ENCODE peak calls at places on chromosomes 7 and 10, in six cellular contexts. A is foreskin fibroblast, I is GM12865, O is PC-3, K is cardiac fibroblast, H is heart right ventricle. B is an unnamed sample.

GRCh38 chr7:102152672-102153585 is 133.7 kb upstream of the SH2B2 start:
- DNase-seq in I (no peak), O (peak; percentile 34), K (peak; percentile 57), H (peak; percentile 33), A (no peak), B (no peak)

GRCh38 chr7:91264924-91265681 is 870 bp downstream of the FZD1 start:
- DNase-seq in A (peak; percentile 87), K (peak; percentile 76), H (peak; percentile 59), I (peak; percentile 85), O (peak; percentile 53), B (no peak)

GRCh38 chr7:98826811-98827231 is 43.0 kb downstream of the TMEM130 start:
- DNase-seq in A (peak; percentile 56), O (peak; percentile 13), I (no peak), K (no peak), H (peak; percentile 88), B (no peak)

GRCh38 chr7:9557853-9558252 is 1124.4 kb downstream of the NXPH1 start:
- DNase-seq in O (no peak), K (no peak), A (no peak), H (no peak), I (no peak), B (no peak)

GRCh38 chr7:82036146-82036886 is 266.5 kb upstream of the HGF start:
- DNase-seq in K (peak; percentile 95), H (no peak), I (no peak), A (peak; percentile 86), O (peak; percentile 73), B (peak; percentile 39)

GRCh38 chr10:61021926-61022325 is 77.9 kb upstream of the RHOBTB1 start:
- DNase-seq in A (no peak), O (no peak), H (no peak), K (no peak), I (no peak), B (no peak)

GRCh38 chr7:137032436-137032835 is 164.0 kb downstream of the CHRM2 start:
- DNase-seq in O (no peak), K (no peak), A (peak; percentile 9), H (no peak), I (no peak), B (no peak)

GRCh38 chr7:39413866-39414668 is 152.1 kb upstream of the YAE1 start:
- DNase-seq in K (peak; percentile 40), I (peak; percentile 81), O (peak; percentile 10), A (peak; percentile 63), H (peak; percentile 43), B (no peak)

GRCh38 chr10:86291616-86292340 is 74.8 kb downstream of the GRID1 start:
- DNase-seq in A (no peak), K (no peak), O (no peak), H (no peak), I (no peak), B (no peak)

GRCh38 chr10:14009315-14010082 is 321.2 kb downstream of the FRMD4A start:
- DNase-seq in I (peak; percentile 95), K (peak; percentile 80), A (peak; percentile 86), O (peak; percentile 48), H (no peak), B (peak; percentile 91)

GRCh38 chr10:124322191-124322980 is 96.3 kb downstream of the OAT start:
- DNase-seq in A (no peak), H (no peak), K (no peak), I (no peak), O (no peak), B (no peak)

GRCh38 chr7:117564080-117564479 is 84.3 kb downstream of the CFTR start:
- DNase-seq in H (no peak), O (no peak), I (peak; percentile 29), K (no peak), A (no peak), B (no peak)

GRCh38 chr7:107856806-107857540 is 34.0 kb upstream of the DLD start:
- DNase-seq in K (peak; percentile 8), A (no peak), H (no peak), O (no peak), I (peak; percentile 70), B (no peak)

GRCh38 chr7:22920664-22921063 is 93.3 kb downstream of the HYCC1 start:
- DNase-seq in I (peak; percentile 24), H (no peak), A (peak; percentile 60), O (peak; percentile 56), K (peak; percentile 38), B (no peak)

GRCh38 chr7:816751-817671 is 15.3 kb upstream of the SUN1 start:
- DNase-seq in A (no peak), O (peak; percentile 28), H (peak; percentile 44), I (peak; percentile 58), K (no peak), B (no peak)

GRCh38 chr7:79968894-79969293 is 165.7 kb upstream of the GNAI1 start:
- DNase-seq in K (no peak), H (no peak), I (no peak), O (no peak), A (no peak), B (no peak)

GRCh38 chr7:6385110-6385792 is 62.5 kb downstream of the DAGLB start:
- DNase-seq in O (peak; percentile 95), K (peak; percentile 98), I (no peak), H (no peak), A (peak; percentile 89), B (peak; percentile 82)

GRCh38 chr10:133421336-133422222 is 2.8 kb downstream of the SPRN start:
- DNase-seq in K (no peak), A (no peak), H (peak; percentile 9), I (no peak), O (no peak), B (no peak)

GRCh38 chr10:97011397-97011796 is 174.4 kb downstream of the SLIT1 start:
- DNase-seq in O (no peak), K (no peak), A (no peak), H (no peak), I (no peak), B (no peak)

GRCh38 chr10:97718659-97719142 is 5.2 kb downstream of the MARVELD1 start:
- DNase-seq in A (peak; percentile 70), O (peak; percentile 95), K (peak; percentile 44), I (no peak), H (no peak), B (no peak)

DNA sequence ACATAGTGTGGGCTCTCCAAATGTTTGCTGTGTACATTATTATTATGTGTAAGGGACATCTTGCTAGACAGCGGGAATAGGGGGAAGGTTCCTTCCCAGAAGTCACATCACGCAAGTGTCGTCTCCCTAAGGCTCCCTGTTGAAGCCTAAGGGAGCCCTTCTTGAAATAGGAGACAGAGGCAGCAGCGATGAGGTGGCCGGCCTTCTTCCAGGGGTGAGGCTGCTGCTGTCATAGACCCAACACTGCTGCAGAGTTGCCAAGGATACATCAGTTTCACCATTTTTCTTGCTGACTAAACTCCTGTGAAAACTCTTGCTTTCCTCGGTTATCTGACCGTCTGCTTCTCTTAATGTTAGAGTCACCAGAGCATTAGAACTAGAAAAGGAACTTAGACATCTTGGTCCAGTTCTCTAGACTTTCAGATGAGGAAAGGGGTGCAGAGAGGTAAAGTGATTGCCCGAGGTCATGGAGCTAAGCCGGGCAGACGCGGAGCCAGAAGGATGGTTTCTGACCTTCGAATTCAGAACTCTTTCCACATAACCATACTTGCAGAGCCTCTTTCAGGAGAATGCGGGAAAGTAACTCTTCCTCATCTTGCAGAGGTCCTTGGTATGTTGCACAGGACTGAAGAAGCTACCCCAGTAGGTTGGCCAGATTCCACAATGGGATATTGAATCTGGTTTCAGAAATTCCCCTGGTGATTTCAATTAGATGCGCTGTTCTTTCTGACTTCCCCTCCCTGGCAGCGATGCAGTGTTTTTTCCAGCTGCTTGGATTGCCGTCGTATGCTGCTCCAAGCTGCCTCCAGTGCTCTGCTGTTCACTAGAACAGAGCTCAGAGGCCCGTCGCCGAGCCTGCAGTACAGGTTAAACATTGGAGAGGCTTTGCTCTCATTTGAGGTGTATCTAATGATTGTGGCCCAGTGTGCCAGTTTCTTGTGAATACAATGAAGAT is 217.1 kb downstream of the CAMK1D start:
- DNase-seq in A (peak; percentile 68), K (peak; percentile 30), O (no peak), H (peak; percentile 20), I (no peak), B (no peak)
- TF ChIP-seq CTCF in A (no peak), K (no peak), O (no peak), H (no peak), I (no peak), B (no peak)

GRCh38 chr7:4702961-4703512 is 20.9 kb downstream of the FOXK1 start:
- DNase-seq in O (no peak), A (peak; percentile 53), K (peak; percentile 40), I (no peak), H (peak; percentile 45), B (no peak)

GRCh38 chr7:4699897-4700296 is 17.8 kb downstream of the FOXK1 start:
- DNase-seq in K (no peak), I (no peak), A (no peak), H (no peak), O (no peak), B (no peak)

GRCh38 chr7:4703532-4703931 is 21.4 kb downstream of the FOXK1 start:
- DNase-seq in H (no peak), I (no peak), K (no peak), A (no peak), O (no peak), B (no peak)

GRCh38 chr7:4698707-4699275 is 16.7 kb downstream of the FOXK1 start:
- DNase-seq in K (no peak), A (no peak), H (no peak), O (no peak), I (no peak), B (no peak)

DNA sequence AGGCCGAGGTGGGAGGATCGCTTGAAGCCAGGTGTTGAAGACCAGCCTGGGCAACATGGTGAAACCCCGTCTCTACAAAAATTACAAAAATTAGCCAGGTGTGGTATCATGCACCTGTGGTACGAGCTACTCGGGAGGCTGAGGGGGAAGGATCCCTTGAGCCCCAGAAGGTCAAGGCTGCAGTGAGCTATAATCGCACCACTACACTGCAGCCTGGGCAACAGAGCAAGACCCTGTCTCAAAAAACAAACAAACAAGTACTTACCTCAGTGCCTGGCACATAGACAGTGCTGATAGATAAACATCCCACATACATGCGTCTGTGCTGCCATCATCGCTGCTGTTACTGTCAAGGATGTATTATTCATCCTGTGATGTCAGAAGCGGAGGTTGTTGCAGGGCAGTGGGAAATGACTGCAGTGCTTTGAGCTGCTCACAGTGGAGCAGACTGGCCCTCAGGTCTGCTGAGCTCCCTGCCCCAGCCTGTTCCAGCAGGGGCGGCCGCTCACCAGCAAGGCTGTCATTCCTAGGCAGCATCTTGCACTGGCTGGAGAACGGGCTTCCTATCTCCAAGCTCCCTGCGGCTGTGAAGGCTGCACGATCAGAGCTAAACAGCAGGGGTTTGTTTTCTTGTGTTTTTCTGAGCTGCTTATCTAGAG is 18.6 kb downstream of the FOXK1 start:
- DNase-seq in O (no peak), I (no peak), A (peak; percentile 51), K (peak; percentile 98), H (no peak), B (no peak)
- TF ChIP-seq CTCF in O (no peak), I (no peak), A (no peak), K (peak; percentile 21), H (no peak), B (no peak)

DNA sequence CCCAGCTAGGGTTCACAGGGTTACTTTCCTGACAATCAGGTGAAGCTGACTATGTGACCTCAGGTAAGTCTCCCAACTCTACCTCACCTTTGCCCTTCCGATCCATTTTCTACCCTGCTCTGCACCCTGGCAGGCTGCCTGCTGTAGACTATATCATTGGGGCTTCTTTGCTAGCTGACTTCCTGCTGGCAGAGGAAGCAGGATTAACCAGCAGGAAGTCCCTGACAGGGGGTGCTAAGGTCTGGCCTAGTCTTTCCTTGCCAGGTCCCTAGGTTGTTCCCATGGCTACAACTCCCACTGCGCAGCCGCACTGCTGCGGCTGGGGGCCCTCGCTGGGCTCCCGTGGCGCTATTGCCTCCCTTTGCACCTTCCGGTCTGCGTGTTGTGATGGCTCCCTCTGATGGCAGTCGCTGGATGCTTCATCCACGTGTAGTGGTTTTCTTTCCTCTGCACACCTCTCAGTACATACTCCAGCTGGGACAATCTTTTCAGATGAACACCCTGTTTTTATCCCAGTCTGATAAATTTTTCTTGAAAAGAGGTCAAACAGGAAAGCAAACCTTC is 365.9 kb downstream of the REEP3 start:
- DNase-seq in K (peak; percentile 12), I (no peak), A (no peak), H (no peak), O (no peak), B (no peak)
- TF ChIP-seq CTCF in K (peak; percentile 7), I (no peak), A (no peak), H (no peak), O (no peak), B (peak; percentile 32)

GRCh38 chr10:4512557-4513286 is 313.3 kb upstream of the AKR1E2 start:
- DNase-seq in I (peak; percentile 5), O (peak; percentile 54), H (peak; percentile 40), A (peak; percentile 89), K (peak; percentile 88), B (peak; percentile 60)
- TF ChIP-seq CTCF in I (no peak), O (peak; percentile 65), H (peak; percentile 21), A (peak; percentile 76), K (peak; percentile 72), B (peak; percentile 73)